ENCODE peak calls at places on chromosome 15, in five cellular contexts. D is adrenal gland, R is neural progenitor cell, L is tibial nerve, J is tibial artery. T is an unnamed sample.

GRCh38 chr15:76199106-76200082 is 111.9 kb downstream of the ETFA start:
- DNase-seq in D (peak; percentile 95), R (no peak), L (no peak), J (peak; percentile 79), T (no peak)

GRCh38 chr15:98803228-98804056 is 155.1 kb downstream of the IGF1R start:
- DNase-seq in D (no peak), R (no peak), L (no peak), J (no peak), T (no peak)

GRCh38 chr15:33100314-33100713 is 94.2 kb downstream of the FMN1 start:
- DNase-seq in D (no peak), R (no peak), L (no peak), J (no peak), T (no peak)

GRCh38 chr15:33644319-33644718 is 324.0 kb upstream of the CHRM5 start:
- DNase-seq in D (no peak), R (no peak), L (no peak), J (no peak), T (no peak)

GRCh38 chr15:86163771-86164170 is 84.1 kb downstream of the AGBL1 start:
- DNase-seq in D (peak; percentile 57), R (no peak), L (no peak), J (peak; percentile 40), T (no peak)

GRCh38 chr15:100249096-100249815 is 92.5 kb downstream of the ADAMTS17 start:
- DNase-seq in D (peak; percentile 13), R (no peak), L (no peak), J (no peak), T (no peak)

GRCh38 chr15:92018535-92019239 is 165.2 kb downstream of the SLCO3A1 start:
- DNase-seq in D (no peak), R (no peak), L (no peak), J (no peak), T (no peak)

GRCh38 chr15:29089731-29090616 is 179.6 kb downstream of the NSMCE3 start:
- DNase-seq in D (no peak), R (peak; percentile 46), L (no peak), J (peak; percentile 16), T (peak; percentile 75)

GRCh38 chr15:52331490-52332240 is 36.1 kb upstream of the MYO5C start:
- DNase-seq in D (peak; percentile 34), R (no peak), L (no peak), J (no peak), T (no peak)

GRCh38 chr15:33729648-33730047 is 238.6 kb upstream of the CHRM5 start:
- DNase-seq in D (no peak), R (peak; percentile 26), L (no peak), J (no peak), T (no peak)

GRCh38 chr15:49824700-49825099 is 203.9 kb downstream of the DTWD1 start:
- DNase-seq in D (no peak), R (no peak), L (no peak), J (no peak), T (no peak)

GRCh38 chr15:85403745-85404144 is 23.3 kb downstream of the AKAP13 start:
- DNase-seq in D (peak; percentile 36), R (no peak), L (no peak), J (peak; percentile 59), T (no peak)

GRCh38 chr15:100783296-100783695 is 96.3 kb upstream of the ALDH1A3 start:
- DNase-seq in D (peak; percentile 4), R (peak; percentile 1), L (peak; percentile 7), J (peak; percentile 2), T (no peak)

GRCh38 chr15:86588413-86588812 is 508.7 kb downstream of the AGBL1 start:
- DNase-seq in D (no peak), R (no peak), L (no peak), J (no peak), T (no peak)

GRCh38 chr15:58222698-58223097 is 84.5 kb downstream of the AQP9 start:
- DNase-seq in D (no peak), R (no peak), L (no peak), J (no peak), T (no peak)

GRCh38 chr15:51311510-51311909 is 26.9 kb downstream of the CYP19A1 start:
- DNase-seq in D (no peak), R (no peak), L (no peak), J (no peak), T (no peak)

GRCh38 chr15:101148881-101149664 is 102.8 kb downstream of the CHSY1 start:
- DNase-seq in D (no peak), R (no peak), L (no peak), J (no peak), T (peak; percentile 69)

GRCh38 chr15:89654311-89654761 is 931 bp downstream of the KIF7 start:
- DNase-seq in D (no peak), R (no peak), L (no peak), J (peak; percentile 19), T (no peak)

GRCh38 chr15:75920079-75920478 is 16.4 kb downstream of the FBXO22 start:
- DNase-seq in D (no peak), R (no peak), L (no peak), J (no peak), T (no peak)

GRCh38 chr15:38864122-38864521 is 299.5 kb upstream of the RASGRP1 start:
- DNase-seq in D (no peak), R (no peak), L (no peak), J (no peak), T (no peak)

GRCh38 chr15:75739791-75740190 is 27.1 kb upstream of the CSPG4 start:
- DNase-seq in D (no peak), R (no peak), L (no peak), J (peak; percentile 16), T (no peak)

GRCh38 chr15:81516461-81516860 is 142.4 kb upstream of the TMC3 start:
- DNase-seq in D (no peak), R (no peak), L (no peak), J (no peak), T (no peak)

GRCh38 chr15:58506787-58507671 is 75.2 kb downstream of the LIPC start:
- DNase-seq in D (no peak), R (no peak), L (no peak), J (no peak), T (no peak)

GRCh38 chr15:42444415-42445063 is 46.4 kb downstream of the ZNF106 start:
- DNase-seq in D (peak; percentile 23), R (no peak), L (no peak), J (no peak), T (no peak)

GRCh38 chr15:51907136-51907862 is 64.3 kb downstream of the LEO1 start:
- DNase-seq in D (no peak), R (no peak), L (no peak), J (no peak), T (no peak)

GRCh38 chr15:51702710-51703109 is 21.4 kb downstream of the SCG3 start:
- DNase-seq in D (no peak), R (no peak), L (no peak), J (no peak), T (no peak)

GRCh38 chr15:68252925-68253534 is 23.5 kb upstream of the CLN6 start:
- DNase-seq in D (peak; percentile 65), R (peak; percentile 82), L (no peak), J (peak; percentile 44), T (no peak)

GRCh38 chr15:37072181-37072580 is 28.2 kb downstream of the MEIS2 start:
- DNase-seq in D (no peak), R (no peak), L (no peak), J (no peak), T (no peak)

GRCh38 chr15:71083349-71083748 is 31.9 kb upstream of the THSD4 start:
- DNase-seq in D (no peak), R (no peak), L (no peak), J (peak; percentile 70), T (no peak)

GRCh38 chr15:71080705-71081104 is 34.6 kb upstream of the THSD4 start:
- DNase-seq in D (no peak), R (no peak), L (no peak), J (peak; percentile 34), T (no peak)

GRCh38 chr15:71080166-71080565 is 35.1 kb upstream of the THSD4 start:
- DNase-seq in D (no peak), R (no peak), L (no peak), J (no peak), T (no peak)

GRCh38 chr15:71084264-71084663 is 31.0 kb upstream of the THSD4 start:
- DNase-seq in D (no peak), R (no peak), L (no peak), J (no peak), T (no peak)

DNA sequence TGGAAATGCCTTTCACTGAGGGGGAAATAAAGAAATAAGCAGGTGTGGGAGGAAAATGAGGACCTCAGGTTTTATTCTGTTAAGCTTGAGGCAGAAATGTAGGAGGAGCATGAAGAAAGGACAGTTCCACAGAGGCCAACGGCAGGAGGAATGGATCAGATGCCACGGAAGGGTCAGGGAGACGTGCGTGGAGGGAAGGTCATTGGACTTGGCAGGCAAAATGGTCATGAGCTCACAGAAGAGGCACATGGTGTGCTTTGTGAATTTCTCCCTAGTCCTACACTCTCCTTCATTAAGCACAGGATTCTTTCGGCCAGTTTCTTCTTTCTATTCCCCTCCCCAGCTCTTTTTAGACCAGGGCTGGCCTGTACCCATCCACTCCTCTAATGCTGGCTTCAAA is 32.5 kb upstream of the THSD4 start:
- DNase-seq in D (peak; percentile 65), R (no peak), L (no peak), J (peak; percentile 50), T (no peak)
- H3K4me1 ChIP-seq in D (no peaks in the 10 kb centered on the region), R (peaks cover 21% of the 10 kb centered on the region), L (no peaks in the 10 kb centered on the region), J (peaks cover 3% of the 10 kb centered on the region), T (no peaks in the 10 kb centered on the region)

DNA sequence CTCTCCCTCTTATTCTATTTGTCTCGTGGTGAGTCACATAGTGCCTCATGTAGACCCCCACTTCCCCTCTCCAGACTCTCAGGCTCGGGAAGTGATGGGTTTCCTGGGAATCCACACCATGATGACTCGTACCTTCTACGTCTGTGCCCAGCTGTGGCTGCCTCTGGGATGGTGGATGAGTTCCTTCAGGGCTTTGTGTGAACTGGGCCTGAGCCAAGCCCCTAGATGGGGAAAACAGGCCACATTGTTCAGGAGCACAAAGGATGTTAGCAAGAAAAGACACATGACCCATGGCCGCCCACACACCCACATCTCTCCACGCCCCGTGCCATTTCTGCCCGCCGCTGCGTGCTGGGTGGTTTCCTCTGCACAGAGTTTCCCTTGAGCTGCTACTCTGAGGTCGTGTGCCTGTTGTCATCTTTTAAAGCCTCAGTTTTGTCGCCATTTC is 10.5 kb downstream of the ISG20 start:
- DNase-seq in D (peak; percentile 37), R (no peak), L (peak; percentile 73), J (no peak), T (peak; percentile 91)
- H3K4me1 ChIP-seq in D (peaks cover 5% of the 10 kb centered on the region), R (no peaks in the 10 kb centered on the region), L (peaks cover 3% of the 10 kb centered on the region), J (no peaks in the 10 kb centered on the region), T (peaks cover 93% of the 10 kb centered on the region)

DNA sequence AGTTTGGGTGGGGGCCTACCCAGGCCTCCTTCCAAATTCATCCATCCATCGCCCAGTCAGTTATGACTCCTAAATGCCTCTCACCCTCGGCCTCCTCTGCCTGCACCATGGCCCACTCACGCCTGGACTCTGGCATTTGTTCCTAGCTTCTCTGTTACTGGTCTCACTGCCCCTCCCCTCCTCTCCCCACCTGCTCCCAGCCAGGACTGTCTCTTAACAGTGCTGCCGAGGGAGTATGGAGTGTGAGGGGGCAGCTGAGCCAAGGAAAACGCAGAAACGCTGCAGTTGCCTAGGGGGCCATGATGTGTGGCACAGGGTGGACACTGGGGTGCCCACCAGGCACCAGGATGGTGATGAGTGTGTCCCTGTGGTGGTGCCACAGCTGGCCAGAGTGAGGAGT is 3.1 kb downstream of the RCCD1 start:
- DNase-seq in D (no peak), R (no peak), L (no peak), J (no peak), T (no peak)
- H3K4me1 ChIP-seq in D (peaks cover 19% of the 10 kb centered on the region), R (peaks cover 12% of the 10 kb centered on the region), L (no peaks in the 10 kb centered on the region), J (no peaks in the 10 kb centered on the region), T (peaks cover 14% of the 10 kb centered on the region)

DNA sequence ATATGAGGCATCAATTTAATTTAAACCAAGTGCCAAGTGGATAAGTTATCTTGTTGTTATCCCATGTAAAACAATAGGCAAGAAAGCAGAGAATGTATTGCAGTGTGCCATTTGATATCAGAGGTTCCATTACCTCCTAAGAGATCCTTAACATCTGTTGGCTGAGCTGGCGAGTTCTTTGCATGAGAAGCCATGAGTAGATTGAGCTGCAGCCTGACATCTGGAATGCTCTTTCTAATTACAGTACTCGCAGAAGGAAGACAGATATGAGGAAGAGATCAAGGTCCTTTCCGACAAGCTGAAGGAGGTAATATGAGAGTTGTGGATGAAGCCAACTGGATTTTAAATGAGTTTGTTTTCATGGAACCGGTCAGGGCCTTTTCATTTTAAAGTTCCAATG is 19.4 kb downstream of the TPM1 start:
- DNase-seq in D (no peak), R (no peak), L (no peak), J (no peak), T (no peak)
- H3K4me1 ChIP-seq in D (no peaks in the 10 kb centered on the region), R (no peaks in the 10 kb centered on the region), L (no peaks in the 10 kb centered on the region), J (no peaks in the 10 kb centered on the region), T (no peaks in the 10 kb centered on the region)

T was measured in spleen.